ENCODE peak calls at places on chromosomes 11 and 22, in seven cellular contexts. One of them, this sample, is unnamed.
A peak's percentile ranks its signal among the peaks of the same experiment; 100 is the strongest.

GRCh38 chr11:108474664-108475485 is 7.5 kb upstream of the C11orf65 start:
- DNase-seq in cardiac muscle cell: no peak
- DNase-seq in NCI-H510A treated with DMSO at 0.1 percent for 48 hours: no peak
- DNase-seq in NCI-H2081 treated with DMSO at 0.1 percent for 48 hours: no peak
- DNase-seq in globus pallidus: no peak
- DNase-seq in GM12892: no peak
- DNase-seq in HFF-Myc: no peak
- DNase-seq in this sample: no peak

GRCh38 chr11:71279916-71280645 is 27.7 kb upstream of the SHANK2 start:
- DNase-seq in HFF-Myc: no peak
- DNase-seq in GM12892: no peak
- DNase-seq in NCI-H510A treated with DMSO at 0.1 percent for 48 hours: no peak
- DNase-seq in cardiac muscle cell: no peak
- DNase-seq in globus pallidus: no peak
- DNase-seq in NCI-H2081 treated with DMSO at 0.1 percent for 48 hours: no peak
- DNase-seq in this sample: no peak

GRCh38 chr11:63917685-63918523 is 940 bp upstream of the RCOR2 start:
- DNase-seq in NCI-H2081 treated with DMSO at 0.1 percent for 48 hours: no peak
- DNase-seq in NCI-H510A treated with DMSO at 0.1 percent for 48 hours: peak; percentile 96
- DNase-seq in HFF-Myc: no peak
- DNase-seq in GM12892: no peak
- DNase-seq in globus pallidus: peak; percentile 91
- DNase-seq in cardiac muscle cell: peak; percentile 89
- DNase-seq in this sample: no peak

GRCh38 chr22:24304067-24304675 is 33.5 kb downstream of the SPECC1L start:
- DNase-seq in globus pallidus: no peak
- DNase-seq in NCI-H510A treated with DMSO at 0.1 percent for 48 hours: peak; percentile 45
- DNase-seq in GM12892: no peak
- DNase-seq in HFF-Myc: no peak
- DNase-seq in NCI-H2081 treated with DMSO at 0.1 percent for 48 hours: no peak
- DNase-seq in cardiac muscle cell: no peak
- DNase-seq in this sample: no peak

GRCh38 chr11:33778682-33779081 is 4.4 kb upstream of the FBXO3 start:
- DNase-seq in NCI-H510A treated with DMSO at 0.1 percent for 48 hours: no peak
- DNase-seq in NCI-H2081 treated with DMSO at 0.1 percent for 48 hours: no peak
- DNase-seq in cardiac muscle cell: peak; percentile 44
- DNase-seq in GM12892: no peak
- DNase-seq in globus pallidus: no peak
- DNase-seq in HFF-Myc: peak; percentile 41
- DNase-seq in this sample: no peak

GRCh38 chr11:2752204-2752772 is 52.5 kb upstream of the KCNQ1OT1 start:
- DNase-seq in HFF-Myc: no peak
- DNase-seq in globus pallidus: no peak
- DNase-seq in GM12892: no peak
- DNase-seq in NCI-H510A treated with DMSO at 0.1 percent for 48 hours: no peak
- DNase-seq in NCI-H2081 treated with DMSO at 0.1 percent for 48 hours: no peak
- DNase-seq in cardiac muscle cell: no peak
- DNase-seq in this sample: no peak

GRCh38 chr11:123202155-123202714 is 7.2 kb upstream of the CLMP start:
- DNase-seq in NCI-H510A treated with DMSO at 0.1 percent for 48 hours: no peak
- DNase-seq in globus pallidus: no peak
- DNase-seq in HFF-Myc: no peak
- DNase-seq in NCI-H2081 treated with DMSO at 0.1 percent for 48 hours: no peak
- DNase-seq in GM12892: no peak
- DNase-seq in cardiac muscle cell: peak; percentile 47
- DNase-seq in this sample: no peak

GRCh38 chr11:124581817-124582216 is 12.0 kb downstream of the OR8A1 start:
- DNase-seq in NCI-H510A treated with DMSO at 0.1 percent for 48 hours: no peak
- DNase-seq in NCI-H2081 treated with DMSO at 0.1 percent for 48 hours: no peak
- DNase-seq in HFF-Myc: no peak
- DNase-seq in globus pallidus: no peak
- DNase-seq in GM12892: no peak
- DNase-seq in cardiac muscle cell: peak; percentile 5
- DNase-seq in this sample: no peak

This sample was measured in stimulated activated CD4-positive, alpha-beta T cell treated with anti-CD3 and anti-CD28 coated beads, TNF-alpha, amount 100 ng/mL, for 24 hours.